ENCODE peak calls at places on chromosomes 12 and 14, in seven cellular contexts. Q is HFF-Myc, F is caudate nucleus, J is ELR, O is substantia nigra, V is fibroblast of mammary gland, U is ecto neural progenitor cell. Z is an unnamed sample.

GRCh38 chr14:58663494-58664111 is 25.8 kb downstream of the DACT1 start:
- DNase-seq in Q (peak; percentile 22), F (no peak), J (peak; percentile 34), O (no peak), V (peak; percentile 47), U (no peak), Z (no peak)

GRCh38 chr12:66916189-66916588 is 237.3 kb upstream of the GRIP1 start:
- DNase-seq in Q (no peak), F (no peak), J (no peak), O (no peak), V (no peak), U (no peak), Z (no peak)

GRCh38 chr14:101374373-101375338 is 186.6 kb upstream of the DIO3 start:
- DNase-seq in Q (no peak), F (no peak), J (no peak), O (no peak), V (no peak), U (no peak), Z (no peak)

GRCh38 chr12:28777603-28778365 is 371.3 kb upstream of the FAR2 start:
- DNase-seq in Q (no peak), F (no peak), J (no peak), O (no peak), V (no peak), U (no peak), Z (no peak)

GRCh38 chr12:50839032-50839431 is 3.7 kb upstream of the TMPRSS12 start:
- DNase-seq in Q (no peak), F (no peak), J (no peak), O (no peak), V (peak; percentile 12), U (no peak), Z (no peak)

GRCh38 chr14:61321385-61322010 is at the start of gene PRKCH:
- DNase-seq in Q (no peak), F (peak; percentile 36), J (peak; percentile 32), O (peak; percentile 6), V (peak; percentile 12), U (peak; percentile 76), Z (no peak)

GRCh38 chr12:115012861-115013667 is 329.1 kb upstream of the TBX3 start:
- DNase-seq in Q (no peak), F (no peak), J (no peak), O (no peak), V (no peak), U (no peak), Z (no peak)

GRCh38 chr14:33589334-33589733 is 361.5 kb downstream of the EGLN3 start:
- DNase-seq in Q (no peak), F (no peak), J (peak; percentile 84), O (no peak), V (peak; percentile 97), U (no peak), Z (no peak)